ENCODE peak calls at places on chromosome 4, in four cellular contexts. Z is heart left ventricle, B is tibial nerve, G is heart right ventricle. X is an unnamed sample. For H3K9me3, the result is how much of the 10 kb centered on the place peaks cover.

GRCh38 chr4:519885-520595 is 21.0 kb downstream of the PIGG start:
- DNase-seq in Z (no peak), B (no peak), G (no peak), X (peak)

GRCh38 chr4:4574792-4575191 is 32.9 kb upstream of the STX18 start:
- DNase-seq in Z (peak), B (peak), G (peak), X (peak)

GRCh38 chr4:72558655-72559054 is 10.4 kb downstream of the ADAMTS3 start:
- DNase-seq in Z (no peak), B (no peak), G (no peak), X (no peak)

GRCh38 chr4:150720973-150721518 is 139.1 kb downstream of the MAB21L2 start:
- DNase-seq in Z (no peak), B (no peak), G (no peak), X (no peak)

GRCh38 chr4:16505726-16506125 is 279.5 kb upstream of the TAPT1 start:
- DNase-seq in Z (no peak), B (no peak), G (no peak), X (no peak)

GRCh38 chr4:26081795-26082498 is 167.9 kb downstream of the SMIM20 start:
- DNase-seq in Z (no peak), B (no peak), G (no peak), X (no peak)

GRCh38 chr4:183242291-183242690 is 77.8 kb downstream of the CLDN22 start:
- DNase-seq in Z (no peak), B (no peak), G (no peak), X (no peak)

GRCh38 chr4:86855572-86855971 is 6.4 kb upstream of the SLC10A6 start:
- DNase-seq in Z (no peak), B (no peak), G (no peak), X (no peak)

GRCh38 chr4:128228021-128228571 is 59.5 kb downstream of the PGRMC2 start:
- DNase-seq in Z (no peak), B (no peak), G (no peak), X (no peak)

GRCh38 chr4:2281575-2282343 is 19.9 kb upstream of the MXD4 start:
- DNase-seq in Z (peak), B (no peak), G (peak), X (no peak)

GRCh38 chr4:47926667-47927258 is 12.4 kb upstream of the NFXL1 start:
- DNase-seq in Z (no peak), B (peak), G (peak), X (peak)

GRCh38 chr4:82125170-82125862 is 248.5 kb downstream of the HNRNPD start:
- DNase-seq in Z (no peak), B (no peak), G (no peak), X (no peak)

GRCh38 chr4:148808416-148808815 is 366.2 kb upstream of the NR3C2 start:
- DNase-seq in Z (no peak), B (no peak), G (no peak), X (no peak)

GRCh38 chr4:138236035-138236434 is 6.1 kb downstream of the SLC7A11 start:
- DNase-seq in Z (no peak), B (no peak), G (no peak), X (no peak)

DNA sequence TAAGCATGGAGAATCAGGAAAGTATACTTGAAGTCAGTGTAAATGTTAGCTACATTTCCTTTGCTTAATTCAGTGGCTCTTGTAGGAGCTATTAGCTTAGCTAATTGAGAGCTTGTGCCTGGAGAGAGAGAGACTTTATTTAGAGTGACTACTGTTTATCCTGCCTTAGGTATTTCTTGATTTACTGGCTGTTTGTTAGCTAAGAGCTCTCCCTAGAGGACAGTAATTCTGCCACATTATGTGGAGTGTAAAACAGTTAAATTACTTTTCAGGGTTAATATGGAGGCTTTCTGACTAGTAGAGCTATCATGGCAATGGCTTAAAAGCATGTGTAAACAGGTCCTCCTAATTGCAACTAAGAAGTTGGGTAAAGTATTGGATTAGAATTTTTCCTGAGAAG is 306.5 kb upstream of the TECRL start:
- DNase-seq in Z (no peak), B (no peak), G (no peak), X (no peak)
- H3K9me3 ChIP-seq in Z (under half), B (under half), G (under half), X (under half)

GRCh38 chr4:8856835-8857590 is 14.6 kb downstream of the HMX1 start:
- DNase-seq in Z (peak), B (no peak), G (no peak), X (no peak)

GRCh38 chr4:8858925-8859210 is 12.8 kb downstream of the HMX1 start:
- DNase-seq in Z (peak), B (no peak), G (no peak), X (no peak)

GRCh38 chr4:8859550-8860095 is 12.0 kb downstream of the HMX1 start:
- DNase-seq in Z (no peak), B (no peak), G (no peak), X (no peak)

GRCh38 chr4:8857682-8858187 is 13.9 kb downstream of the HMX1 start:
- DNase-seq in Z (peak), B (no peak), G (no peak), X (no peak)

DNA sequence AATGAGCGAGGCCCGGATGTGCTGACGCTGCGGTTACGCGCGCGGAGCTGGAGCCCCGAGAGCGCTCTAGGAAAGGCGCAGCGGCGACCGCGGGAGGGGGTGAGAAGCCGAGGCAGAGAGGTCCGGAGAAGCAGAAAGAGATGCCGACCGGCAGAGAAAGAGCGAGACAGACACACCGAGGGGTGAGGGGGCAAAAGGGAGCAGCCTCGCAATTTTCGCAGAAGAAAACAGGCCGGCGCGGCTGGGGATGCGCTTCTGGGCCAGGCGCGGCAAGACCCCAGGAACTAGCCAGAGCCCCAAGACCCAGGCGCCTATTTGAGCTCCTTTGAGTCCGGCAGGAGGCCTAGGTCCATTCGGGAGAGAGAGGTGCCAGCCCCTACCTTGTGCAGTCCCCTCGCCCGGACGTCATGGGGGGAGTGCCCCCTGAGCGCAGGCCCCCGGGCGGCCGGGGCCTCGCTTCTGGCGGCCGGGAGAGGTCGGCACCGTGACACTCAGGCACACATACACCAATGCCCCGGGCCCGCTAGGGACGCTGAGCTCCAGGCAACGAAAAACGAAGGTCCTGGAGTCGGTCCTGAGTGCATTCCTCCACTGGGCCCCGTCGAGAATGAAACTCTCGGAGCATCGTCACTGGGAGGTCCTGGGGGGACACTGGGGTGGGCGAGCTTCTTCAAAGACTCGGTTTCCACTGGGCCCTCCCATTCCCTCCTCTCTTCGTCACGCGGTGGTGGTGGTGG is 13.3 kb downstream of the HMX1 start:
- DNase-seq in Z (peak), B (no peak), G (no peak), X (no peak)
- H3K4me3 ChIP-seq in Z (no peak), B (peak), G (no peak), X (no peak)

GRCh38 chr4:33579951-33580350 is 2664.4 kb downstream of the ARAP2 start:
- DNase-seq in Z (no peak), B (no peak), G (no peak), X (no peak)
- H3K9me3 ChIP-seq in Z (under half), B (under half), G (under half), X (under half)

GRCh38 chr4:159105761-159106243 is 2.9 kb downstream of the RAPGEF2 start:
- DNase-seq in Z (no peak), B (peak), G (no peak), X (no peak)
- H3K4me3 ChIP-seq in Z (peak), B (peak), G (peak), X (no peak)

GRCh38 chr4:32830160-32830559 is 2110.0 kb downstream of the PCDH7 start:
- DNase-seq in Z (no peak), B (no peak), G (no peak), X (no peak)

GRCh38 chr4:32826169-32826568 is 2106.0 kb downstream of the PCDH7 start:
- DNase-seq in Z (no peak), B (no peak), G (no peak), X (no peak)

DNA sequence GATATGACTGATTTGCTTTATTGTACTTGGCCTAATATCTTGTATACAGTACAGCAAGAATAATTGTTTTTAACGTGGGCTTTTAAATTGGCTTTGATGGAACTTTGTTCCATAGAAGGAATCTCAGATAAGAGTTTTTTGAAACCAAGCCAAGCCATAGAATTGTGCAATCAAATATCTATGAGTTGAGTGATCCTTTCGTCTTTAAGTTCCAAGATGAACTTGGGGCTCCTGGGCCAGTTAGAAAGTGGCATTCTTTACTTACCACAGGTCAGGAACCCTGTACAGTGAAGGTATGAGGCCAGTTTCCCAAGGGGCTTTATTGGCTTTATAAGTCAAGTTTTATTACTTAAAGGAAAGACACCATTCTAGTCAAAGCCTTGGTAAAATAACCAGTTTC is 2104.2 kb downstream of the PCDH7 start:
- DNase-seq in Z (no peak), B (no peak), G (no peak), X (no peak)
- H3K9me3 ChIP-seq in Z (under half), B (under half), G (under half), X (under half)

GRCh38 chr4:177177446-177178160 is 132.1 kb upstream of the NEIL3 start:
- DNase-seq in Z (no peak), B (no peak), G (no peak), X (no peak)
- H3K4me3 ChIP-seq in Z (no peak), B (no peak), G (no peak), X (no peak)